ENCODE peak calls at places on chromosomes 6 and 20, in four cellular contexts. H is mammary epithelial cell, A is RWPE2, R is non-pigmented ciliary epithelial cell. K is an unnamed sample.

GRCh38 chr6:166904101-166904746 is 52.1 kb downstream of the RNASET2 start:
- DNase-seq in H (no peak), A (no peak), R (no peak), K (no peak)

GRCh38 chr6:135481786-135482369 is 15.7 kb downstream of the AHI1 start:
- DNase-seq in H (no peak), A (no peak), R (no peak), K (no peak)

GRCh38 chr6:41161380-41161779 is 1.5 kb downstream of the TREM2 start:
- DNase-seq in A (no peak), H (peak), R (no peak), K (no peak)

GRCh38 chr6:31498748-31499147 is 803 bp downstream of the MICB start:
- DNase-seq in A (no peak), R (no peak), H (no peak), K (no peak)

GRCh38 chr6:168609026-168609685 is 168.2 kb downstream of the SMOC2 start:
- DNase-seq in A (no peak), H (no peak), R (no peak), K (no peak)

GRCh38 chr6:112204350-112204706 is 50.0 kb downstream of the LAMA4 start:
- DNase-seq in H (no peak), R (no peak), A (no peak), K (no peak)

GRCh38 chr6:151087861-151088598 is 151.7 kb upstream of the AKAP12 start:
- DNase-seq in H (no peak), A (no peak), R (no peak), K (peak)

GRCh38 chr20:23235173-23236027 is 115.2 kb upstream of the NXT1 start:
- DNase-seq in H (peak), A (no peak), R (no peak), K (no peak)

GRCh38 chr20:49187330-49188100 is 619 bp downstream of the STAU1 start:
- DNase-seq in H (no peak), R (no peak), A (peak), K (no peak)

GRCh38 chr20:52933867-52934266 is 38.3 kb upstream of the TSHZ2 start:
- DNase-seq in H (no peak), R (no peak), A (no peak), K (no peak)